ENCODE peak calls at places on chromosomes 7 and 10, in six cellular contexts. P is EL, K is NB4, R is HFFc6, U is T-helper 17 cell, E is NCI-H345. I is an unnamed sample.
A peak's percentile ranks its signal among the peaks of the same experiment; 100 is the strongest.

GRCh38 chr7:46391215-46391614 is 470.1 kb upstream of the IGFBP3 start:
- DNase-seq in E (no peak), U (no peak), R (no peak), K (no peak), P (no peak), I (no peak)

GRCh38 chr10:130885021-130885655 is 426.4 kb downstream of the TCERG1L start:
- DNase-seq in U (no peak), R (no peak), P (no peak), E (no peak), K (peak; percentile 9), I (no peak)

GRCh38 chr10:95505084-95505610 is 56.0 kb downstream of the SORBS1 start:
- DNase-seq in P (no peak), U (no peak), E (no peak), R (no peak), K (no peak), I (no peak)

GRCh38 chr10:114103286-114103685 is 59.6 kb downstream of the ADRB1 start:
- DNase-seq in P (peak; percentile 59), K (peak; percentile 72), E (peak; percentile 13), U (no peak), R (peak; percentile 60), I (no peak)

GRCh38 chr7:74126220-74126880 is 42.7 kb downstream of the LIMK1 start:
- DNase-seq in K (no peak), R (no peak), E (no peak), U (no peak), P (no peak), I (no peak)

GRCh38 chr7:24123061-24123460 is 160.9 kb upstream of the NPY start:
- DNase-seq in U (no peak), R (no peak), P (no peak), E (no peak), K (no peak), I (no peak)

GRCh38 chr10:6178581-6178980 is 24.2 kb upstream of the PFKFB3 start:
- DNase-seq in P (no peak), R (no peak), E (no peak), U (no peak), K (no peak), I (no peak)

GRCh38 chr10:63713191-63714144 is 192.3 kb downstream of the REEP3 start:
- DNase-seq in U (no peak), E (peak; percentile 91), R (no peak), K (no peak), P (no peak), I (no peak)

GRCh38 chr10:76721891-76722505 is 915.6 kb downstream of the KCNMA1 start:
- DNase-seq in P (no peak), K (no peak), U (no peak), E (no peak), R (no peak), I (no peak)

GRCh38 chr7:124712017-124712416 is 53.6 kb downstream of the GPR37 start:
- DNase-seq in P (no peak), K (no peak), R (no peak), U (no peak), E (no peak), I (no peak)

GRCh38 chr7:70793767-70794166 is 338.2 kb upstream of the GALNT17 start:
- DNase-seq in P (no peak), E (no peak), R (no peak), U (no peak), K (no peak), I (no peak)

GRCh38 chr7:127478040-127478386 is 85.5 kb upstream of the ZNF800 start:
- DNase-seq in U (no peak), R (no peak), K (no peak), E (no peak), P (no peak), I (no peak)

GRCh38 chr7:2019693-2020511 is 212.8 kb downstream of the MAD1L1 start:
- DNase-seq in U (peak; percentile 24), E (no peak), R (peak; percentile 94), K (peak; percentile 93), P (peak; percentile 89), I (no peak)

GRCh38 chr10:44310762-44311562 is 73.9 kb downstream of the CXCL12 start:
- DNase-seq in P (peak; percentile 82), U (peak; percentile 50), K (peak; percentile 81), R (peak; percentile 70), E (no peak), I (peak; percentile 40)

GRCh38 chr7:105649727-105650381 is 68.6 kb upstream of the EFCAB10 start:
- DNase-seq in P (peak; percentile 84), R (peak; percentile 60), U (no peak), K (no peak), E (no peak), I (no peak)

GRCh38 chr10:48778193-48778857 is 93.7 kb downstream of the WDFY4 start:
- DNase-seq in P (no peak), R (no peak), K (no peak), E (no peak), U (no peak), I (no peak)

GRCh38 chr7:36349626-36350025 is 40.0 kb upstream of the ANLN start:
- DNase-seq in U (no peak), K (no peak), P (no peak), E (no peak), R (no peak), I (no peak)

GRCh38 chr10:61869772-61870520 is 31.6 kb upstream of the ARID5B start:
- DNase-seq in K (no peak), U (no peak), R (peak; percentile 47), E (no peak), P (peak; percentile 65), I (no peak)

GRCh38 chr7:77587276-77587675 is 50.2 kb downstream of the PTPN12 start:
- DNase-seq in K (no peak), U (no peak), E (no peak), R (no peak), P (no peak), I (no peak)

GRCh38 chr7:149422065-149422913 is 38.6 kb downstream of the ZNF777 start:
- DNase-seq in P (peak; percentile 65), U (peak; percentile 76), K (peak; percentile 89), E (peak; percentile 85), R (no peak), I (peak; percentile 65)

GRCh38 chr10:127935115-127935561 is 28.2 kb downstream of the PTPRE start:
- DNase-seq in E (no peak), K (peak; percentile 59), P (no peak), R (no peak), U (no peak), I (no peak)

GRCh38 chr7:106610996-106611886 is 49.7 kb downstream of the CCDC71L start:
- DNase-seq in E (peak; percentile 40), U (no peak), R (no peak), P (no peak), K (no peak), I (no peak)

GRCh38 chr10:78129211-78129610 is 95.5 kb downstream of the RPS24 start:
- DNase-seq in U (no peak), R (no peak), P (no peak), K (no peak), E (no peak), I (no peak)

GRCh38 chr10:72087969-72088878 is at the start of gene SPOCK2:
- DNase-seq in P (no peak), E (peak; percentile 9), K (peak; percentile 44), R (no peak), U (peak; percentile 67), I (peak; percentile 71)

GRCh38 chr7:132406039-132406438 is 170.2 kb downstream of the PLXNA4 start:
- DNase-seq in U (no peak), E (no peak), R (no peak), P (no peak), K (no peak), I (no peak)

GRCh38 chr10:103007017-103007416 is 88.9 kb downstream of the CNNM2 start:
- DNase-seq in E (no peak), R (no peak), P (no peak), U (no peak), K (no peak), I (no peak)

GRCh38 chr10:290026-290725 is 154.9 kb downstream of the ZMYND11 start:
- DNase-seq in E (no peak), K (no peak), U (no peak), P (no peak), R (no peak), I (no peak)

GRCh38 chr7:47582748-47583740 is 1.1 kb upstream of the TNS3 start:
- DNase-seq in E (no peak), K (no peak), R (no peak), U (no peak), P (no peak), I (no peak)

GRCh38 chr10:87860156-87860795 is 3.1 kb downstream of the KLLN start:
- DNase-seq in U (no peak), K (peak; percentile 88), P (peak; percentile 68), E (peak; percentile 43), R (peak; percentile 73), I (no peak)

I was measured in T-helper 9 cell.